ENCODE peak calls at places on chromosomes 2 and 18, in ten cellular contexts. X is HCT116, P is nephron progenitor cell, G is IMR-90, R is right atrium auricular region, I is fibroblast of mammary gland, V is GM12865, J is fibroblast of pulmonary artery, F is transverse colon, S is endothelial cell. H is an unnamed sample.

GRCh38 chr2:178776725-178777124 is 30.5 kb downstream of the TTN start:
- DNase-seq in S (no peak), J (no peak), R (no peak), X (no peak), I (no peak), F (no peak), V (no peak), P (no peak), G (no peak), H (no peak)

GRCh38 chr2:207813221-207813916 is 43.7 kb upstream of the FZD5 start:
- DNase-seq in I (no peak), G (no peak), F (no peak), X (no peak), S (peak), R (no peak), P (no peak), J (no peak), V (no peak), H (no peak)

GRCh38 chr2:142100139-142100873 is 30.5 kb downstream of the LRP1B start:
- DNase-seq in I (no peak), V (no peak), S (no peak), P (no peak), J (no peak), G (no peak), X (no peak), R (no peak), F (no peak), H (no peak)

GRCh38 chr2:98543842-98544241 is 64.5 kb downstream of the COA5 start:
- DNase-seq in R (no peak), S (no peak), J (no peak), F (no peak), X (no peak), P (no peak), V (no peak), I (no peak), G (no peak), H (no peak)

GRCh38 chr18:21063011-21063410 is 48.6 kb downstream of the ROCK1 start:
- DNase-seq in I (no peak), R (no peak), X (no peak), S (no peak), F (no peak), G (no peak), J (no peak), P (no peak), V (no peak), H (no peak)

GRCh38 chr18:8423051-8423558 is 186.1 kb upstream of the RAB12 start:
- DNase-seq in I (peak), S (no peak), R (no peak), P (no peak), X (peak), F (no peak), J (peak), G (peak), V (no peak), H (no peak)

GRCh38 chr2:212409560-212409959 is 129.0 kb downstream of the ERBB4 start:
- DNase-seq in P (no peak), V (no peak), R (no peak), G (no peak), S (no peak), J (no peak), X (no peak), F (no peak), I (peak), H (no peak)

GRCh38 chr2:48138898-48139297 is 232.6 kb upstream of the FBXO11 start:
- DNase-seq in J (no peak), S (no peak), V (no peak), I (no peak), X (no peak), G (no peak), R (no peak), F (no peak), P (no peak), H (no peak)

GRCh38 chr2:157229572-157229971 is 27.9 kb upstream of the GALNT5 start:
- DNase-seq in I (peak), P (no peak), J (peak), V (no peak), S (no peak), R (no peak), G (peak), X (no peak), F (no peak), H (no peak)

GRCh38 chr2:1841461-1841860 is 97.1 kb upstream of the PXDN start:
- DNase-seq in J (no peak), V (no peak), S (no peak), F (no peak), P (no peak), X (no peak), G (no peak), R (no peak), I (no peak), H (no peak)

GRCh38 chr2:62461707-62462106 is 44.3 kb downstream of the TMEM17 start:
- DNase-seq in X (no peak), F (no peak), V (no peak), G (peak), S (no peak), I (peak), J (no peak), P (no peak), R (no peak), H (no peak)

GRCh38 chr2:218285604-218286003 is 6.7 kb downstream of the TMBIM1 start:
- DNase-seq in F (no peak), G (peak), R (no peak), P (no peak), I (peak), X (no peak), S (no peak), J (peak), V (no peak), H (no peak)

GRCh38 chr2:38224181-38224580 is 148.2 kb upstream of the CYP1B1 start:
- DNase-seq in S (no peak), J (no peak), V (no peak), G (no peak), R (no peak), P (no peak), X (no peak), F (no peak), I (no peak), H (no peak)

GRCh38 chr2:121415727-121416126 is 115.0 kb upstream of the RNU4ATAC start:
- DNase-seq in R (no peak), P (no peak), J (no peak), G (no peak), I (no peak), X (no peak), F (no peak), V (no peak), S (no peak), H (no peak)

GRCh38 chr2:1854747-1855146 is 110.4 kb upstream of the PXDN start:
- DNase-seq in J (peak), I (peak), V (no peak), G (peak), P (peak), X (no peak), S (peak), F (no peak), R (no peak), H (no peak)

GRCh38 chr2:73938761-73939352 is 12.2 kb downstream of the DGUOK start:
- DNase-seq in G (peak), V (no peak), X (no peak), J (peak), R (no peak), S (no peak), I (peak), F (no peak), P (no peak), H (no peak)

GRCh38 chr18:52572036-52572750 is 232.2 kb downstream of the DCC start:
- DNase-seq in J (no peak), S (no peak), X (no peak), V (no peak), R (no peak), F (no peak), G (no peak), P (no peak), I (no peak), H (no peak)

GRCh38 chr2:96251721-96252292 is 14.0 kb downstream of the TMEM127 start:
- DNase-seq in G (peak), V (peak), X (peak), R (peak), I (peak), J (peak), P (peak), F (peak), S (no peak), H (peak)

GRCh38 chr18:2281523-2282199 is 289.6 kb downstream of the METTL4 start:
- DNase-seq in I (no peak), R (no peak), G (no peak), V (no peak), P (no peak), F (no peak), S (no peak), X (no peak), J (no peak), H (no peak)

GRCh38 chr2:226478121-226478809 is 321.4 kb downstream of the IRS1 start:
- DNase-seq in J (peak), S (no peak), I (peak), F (peak), V (no peak), X (peak), G (peak), R (peak), P (no peak), H (no peak)

GRCh38 chr2:98702127-98702802 is 28.7 kb downstream of the MGAT4A start:
- DNase-seq in P (no peak), R (no peak), G (no peak), S (no peak), X (no peak), V (no peak), F (peak), I (no peak), J (no peak), H (no peak)

GRCh38 chr2:222819722-222820333 is 41.0 kb upstream of the ACSL3 start:
- DNase-seq in R (no peak), X (no peak), F (no peak), V (no peak), P (no peak), S (no peak), G (peak), I (peak), J (peak), H (peak)

GRCh38 chr2:36809046-36809445 is 112.5 kb downstream of the VIT start:
- DNase-seq in P (no peak), R (no peak), G (no peak), F (no peak), X (no peak), V (no peak), S (no peak), J (no peak), I (no peak), H (no peak)

GRCh38 chr2:64212801-64213321 is 68.6 kb upstream of the PELI1 start:
- DNase-seq in I (peak), S (no peak), G (peak), X (no peak), V (peak), P (no peak), R (no peak), F (no peak), J (peak), H (no peak)

GRCh38 chr2:42787788-42788477 is 4.5 kb downstream of the HAAO start:
- DNase-seq in R (no peak), F (no peak), J (no peak), X (no peak), G (no peak), P (no peak), S (no peak), V (no peak), I (no peak), H (peak)

GRCh38 chr18:22210331-22210754 is 41.0 kb downstream of the GATA6 start:
- DNase-seq in R (no peak), P (no peak), F (no peak), G (peak), X (no peak), S (no peak), I (peak), J (peak), V (no peak), H (no peak)

GRCh38 chr2:37344453-37345361 is at the start of gene QPCT:
- DNase-seq in F (peak), R (no peak), J (peak), V (peak), P (no peak), G (peak), I (peak), S (peak), X (no peak), H (no peak)

GRCh38 chr2:174072069-174072468 is 106.9 kb upstream of the SP3 start:
- DNase-seq in R (no peak), X (no peak), G (no peak), I (no peak), J (no peak), F (no peak), P (no peak), V (peak), S (no peak), H (no peak)

GRCh38 chr2:207230261-207231105 is 64.7 kb upstream of the KLF7 start:
- DNase-seq in S (peak), P (no peak), J (no peak), V (peak), X (peak), G (no peak), I (no peak), R (no peak), F (no peak), H (no peak)

GRCh38 chr2:9238927-9239326 is 32.3 kb downstream of the ASAP2 start:
- DNase-seq in V (no peak), X (no peak), P (no peak), J (no peak), G (no peak), I (no peak), S (no peak), R (no peak), F (no peak), H (no peak)

GRCh38 chr18:58135170-58135569 is 91.1 kb downstream of the NEDD4L start:
- DNase-seq in F (peak), X (no peak), R (no peak), P (no peak), G (peak), I (peak), V (peak), S (no peak), J (peak), H (no peak)

GRCh38 chr2:229501051-229501794 is 213.1 kb downstream of the DNER start:
- DNase-seq in V (no peak), P (no peak), I (no peak), R (no peak), G (no peak), J (no peak), X (no peak), F (no peak), S (no peak), H (no peak)

GRCh38 chr2:108229875-108230274 is 9.9 kb upstream of the SULT1C3 start:
- DNase-seq in F (no peak), P (no peak), S (no peak), X (no peak), G (no peak), V (no peak), I (no peak), R (no peak), J (no peak), H (no peak)
- TF ChIP-seq CTCF in F (no peak), P (no peak), S (no peak), X (no peak), G (no peak), V (no peak), I (no peak), R (no peak), J (no peak), H (no peak)

GRCh38 chr2:188765522-188765921 is 208.7 kb upstream of the COL3A1 start:
- DNase-seq in P (peak), G (peak), I (peak), V (peak), F (no peak), S (peak), X (peak), R (no peak), J (peak), H (no peak)
- TF ChIP-seq CTCF in P (peak), G (peak), I (peak), V (peak), F (no peak), S (peak), X (peak), R (peak), J (peak), H (peak)

GRCh38 chr2:20179755-20180594 is 45.0 kb downstream of the SDC1 start:
- DNase-seq in X (no peak), S (no peak), R (no peak), G (no peak), P (peak), J (no peak), F (peak), V (no peak), I (no peak), H (no peak)

GRCh38 chr2:20179179-20179754 is 45.7 kb downstream of the SDC1 start:
- DNase-seq in V (no peak), G (no peak), I (no peak), P (no peak), R (no peak), J (no peak), F (no peak), S (no peak), X (no peak), H (no peak)

GRCh38 chr2:20176760-20177159 is 48.2 kb downstream of the SDC1 start:
- DNase-seq in J (no peak), I (no peak), S (no peak), X (no peak), V (no peak), F (no peak), G (no peak), R (no peak), P (no peak), H (no peak)

GRCh38 chr2:20178404-20179178 is 46.3 kb downstream of the SDC1 start:
- DNase-seq in I (no peak), S (no peak), P (no peak), G (no peak), J (no peak), R (no peak), V (no peak), X (no peak), F (no peak), H (no peak)

DNA sequence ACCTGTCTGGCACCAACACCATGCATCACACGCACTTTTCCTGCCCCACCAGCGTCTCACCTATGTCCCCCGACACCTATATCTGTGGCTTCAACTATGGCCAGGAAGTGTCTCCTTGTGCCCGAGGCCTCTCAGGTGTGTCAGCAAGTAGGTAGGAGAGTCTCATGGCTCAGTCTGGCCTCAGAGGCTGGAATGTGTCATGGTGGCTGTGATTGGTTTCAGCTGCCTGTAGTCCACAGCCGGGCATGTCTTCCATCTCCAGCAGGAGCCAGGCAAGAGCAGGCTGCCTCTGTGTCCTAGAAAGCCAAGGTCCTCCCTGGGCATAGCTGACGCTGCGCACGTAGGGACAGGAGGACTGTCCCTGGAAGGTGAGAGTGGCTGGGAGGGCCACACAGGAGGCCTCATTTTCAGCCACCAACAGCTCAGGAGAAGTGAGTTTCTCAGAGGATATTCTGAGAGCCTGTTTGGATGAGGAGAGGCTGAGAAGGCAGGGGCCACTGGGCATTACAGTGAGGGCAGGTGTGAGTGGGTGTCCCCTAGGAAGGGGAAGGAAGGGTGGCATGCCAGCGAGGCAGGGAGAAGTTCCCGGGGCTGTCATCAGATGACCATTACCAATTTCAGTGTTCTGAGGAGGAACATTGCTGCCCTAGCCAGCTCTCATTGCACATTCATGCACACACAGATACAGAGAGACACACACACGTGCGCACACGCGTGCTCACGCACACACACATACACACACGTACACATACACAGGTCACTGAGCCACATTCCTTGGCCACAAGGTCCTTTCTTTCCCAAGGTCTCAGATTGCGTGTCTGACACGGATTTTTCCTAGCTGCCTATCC is 47.1 kb downstream of the SDC1 start:
- DNase-seq in X (no peak), G (no peak), S (no peak), F (no peak), V (no peak), R (no peak), J (no peak), P (no peak), I (no peak), H (no peak)
- TF ChIP-seq CTCF in X (no peak), G (no peak), S (no peak), F (no peak), V (no peak), R (no peak), J (no peak), P (no peak), I (no peak), H (no peak)

DNA sequence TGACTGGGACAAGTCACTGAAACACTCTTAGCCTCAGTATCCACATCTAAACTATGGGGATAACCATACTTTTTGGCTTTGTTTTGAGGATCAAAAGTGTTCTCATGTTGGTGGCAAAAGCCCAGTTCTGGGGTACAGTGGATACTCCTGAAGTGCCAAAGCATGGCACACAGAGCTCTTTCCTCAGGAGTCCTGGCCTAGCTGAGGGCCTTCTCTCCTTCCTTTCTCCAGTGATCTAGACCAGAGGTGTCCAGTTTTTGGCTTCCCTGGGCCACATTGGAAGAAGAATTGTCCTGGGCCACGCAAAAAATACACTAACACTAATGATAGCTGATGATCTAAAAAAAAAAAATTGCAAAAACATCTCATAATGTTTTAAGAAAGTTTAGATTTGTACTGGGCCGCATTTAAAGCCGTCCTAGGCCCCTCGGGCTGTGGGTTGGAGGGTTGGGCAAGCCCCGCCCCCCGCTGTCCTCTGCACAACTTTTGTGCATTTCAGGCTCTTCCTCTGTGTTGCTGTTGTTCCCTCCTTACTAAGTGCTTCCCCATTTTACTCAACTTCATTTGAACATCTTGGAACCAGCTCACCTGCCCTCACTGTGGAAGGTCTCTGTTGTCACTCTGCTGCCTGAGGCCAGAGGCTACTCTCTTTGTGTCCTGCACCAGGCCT is 337.0 kb downstream of the CYRIA start:
- DNase-seq in R (no peak), I (no peak), S (no peak), P (no peak), X (no peak), F (no peak), J (no peak), G (no peak), V (no peak), H (no peak)
- TF ChIP-seq CTCF in R (no peak), I (no peak), S (no peak), P (no peak), X (no peak), F (no peak), J (no peak), G (no peak), V (no peak), H (no peak)

GRCh38 chr2:120223034-120223912 is at the start of gene TMEM185B:
- DNase-seq in F (peak), P (peak), J (peak), S (peak), I (peak), G (peak), X (peak), R (peak), V (peak), H (peak)
- TF ChIP-seq CTCF in F (peak), P (peak), J (peak), S (peak), I (peak), G (peak), X (no peak), R (peak), V (peak), H (peak)

GRCh38 chr18:74290831-74291770 is 662 bp downstream of the CYB5A start:
- DNase-seq in F (peak), J (peak), S (no peak), G (no peak), I (no peak), R (no peak), V (peak), P (peak), X (peak), H (no peak)
- TF ChIP-seq CTCF in F (peak), J (no peak), S (no peak), G (no peak), I (no peak), R (peak), V (no peak), P (no peak), X (peak), H (no peak)